ENCODE peak calls at places on chromosomes 1 and 21, in four cellular contexts. H is left ventricle myocardium inferior, J is heart right ventricle, I is colonic mucosa. Y is an unnamed sample.
A peak's percentile ranks its signal among the peaks of the same experiment; 100 is the strongest.

GRCh38 chr1:29441916-29442668 is 205.8 kb downstream of the PTPRU start:
- DNase-seq in H (no peak), J (no peak), I (no peak), Y (peak; percentile 37)

GRCh38 chr1:231748744-231749143 is 122.2 kb downstream of the DISC1 start:
- DNase-seq in H (no peak), J (no peak), I (peak; percentile 31), Y (no peak)

GRCh38 chr1:247298124-247298481 is 33.6 kb downstream of the ZNF496 start:
- DNase-seq in H (no peak), J (no peak), I (no peak), Y (no peak)

GRCh38 chr1:1213153-1213918 is 617 bp downstream of the TNFRSF4 start:
- DNase-seq in H (peak; percentile 15), J (no peak), I (no peak), Y (no peak)

GRCh38 chr1:203751051-203751450 is 13.9 kb upstream of the LAX1 start:
- DNase-seq in H (no peak), J (no peak), I (no peak), Y (no peak)

GRCh38 chr1:182668633-182669032 is 15.8 kb downstream of the RGS8 start:
- DNase-seq in H (no peak), J (no peak), I (no peak), Y (peak; percentile 53)

GRCh38 chr1:148166558-148167492 is 14.7 kb upstream of the NBPF11 start:
- DNase-seq in H (no peak), J (no peak), I (no peak), Y (peak; percentile 34)

GRCh38 chr1:175131100-175131499 is 61.5 kb downstream of the KIAA0040 start:
- DNase-seq in H (no peak), J (no peak), I (no peak), Y (peak; percentile 5)

GRCh38 chr21:45324430-45325205 is 36.9 kb upstream of the POFUT2 start:
- DNase-seq in H (peak; percentile 20), J (no peak), I (no peak), Y (peak; percentile 79)

GRCh38 chr1:29960906-29961675 is 724.8 kb downstream of the PTPRU start:
- DNase-seq in H (no peak), J (no peak), I (no peak), Y (peak; percentile 67)

GRCh38 chr1:62196091-62196690 is 1.5 kb downstream of the L1TD1 start:
- DNase-seq in H (no peak), J (no peak), I (no peak), Y (peak; percentile 62)

GRCh38 chr1:2135425-2135824 is 59.1 kb downstream of the FAAP20 start:
- DNase-seq in H (peak; percentile 77), J (peak; percentile 79), I (no peak), Y (no peak)

GRCh38 chr21:44872568-44873355 is 728 bp downstream of the PTTG1IP start:
- DNase-seq in H (peak; percentile 46), J (peak; percentile 46), I (peak; percentile 51), Y (peak; percentile 70)

GRCh38 chr1:185400057-185400456 is 83.0 kb upstream of the IVNS1ABP start:
- DNase-seq in H (no peak), J (no peak), I (no peak), Y (no peak)

GRCh38 chr1:88237026-88237425 is 447.0 kb upstream of the PKN2 start:
- DNase-seq in H (no peak), J (no peak), I (no peak), Y (no peak)

GRCh38 chr1:203290261-203291089 is 14.8 kb upstream of the BTG2 start:
- DNase-seq in H (peak; percentile 94), J (peak; percentile 96), I (peak; percentile 98), Y (peak; percentile 98)

GRCh38 chr1:235450886-235451457 is 53.3 kb downstream of the B3GALNT2 start:
- DNase-seq in H (no peak), J (no peak), I (no peak), Y (no peak)

GRCh38 chr1:29524285-29525065 is 288.2 kb downstream of the PTPRU start:
- DNase-seq in H (no peak), J (no peak), I (no peak), Y (peak; percentile 33)

GRCh38 chr1:52927219-52928082 is at the start of gene SCP2:
- DNase-seq in H (peak; percentile 88), J (peak; percentile 86), I (peak; percentile 86), Y (peak; percentile 91)

GRCh38 chr1:177948336-177948972 is 21.4 kb downstream of the SEC16B start:
- DNase-seq in H (peak; percentile 31), J (peak; percentile 46), I (peak; percentile 60), Y (peak; percentile 89)

GRCh38 chr1:186775031-186775430 is 53.7 kb upstream of the PLA2G4A start:
- DNase-seq in H (no peak), J (no peak), I (no peak), Y (no peak)

GRCh38 chr21:39350094-39351006 is 1.5 kb upstream of the HMGN1 start:
- DNase-seq in H (no peak), J (no peak), I (peak; percentile 22), Y (no peak)

GRCh38 chr1:40341509-40342380 is 24.7 kb upstream of the COL9A2 start:
- DNase-seq in H (no peak), J (no peak), I (no peak), Y (no peak)

GRCh38 chr21:20591294-20591693 is 406.9 kb upstream of the NCAM2 start:
- DNase-seq in H (no peak), J (no peak), I (no peak), Y (no peak)

GRCh38 chr1:58496042-58496441 is 50.5 kb downstream of the OMA1 start:
- DNase-seq in H (no peak), J (no peak), I (no peak), Y (no peak)

GRCh38 chr21:31750843-31751242 is 18.9 kb upstream of the SCAF4 start:
- DNase-seq in H (no peak), J (no peak), I (no peak), Y (no peak)

GRCh38 chr1:98965394-98965793 is 39.3 kb downstream of the PLPPR5 start:
- DNase-seq in H (no peak), J (no peak), I (no peak), Y (no peak)

GRCh38 chr1:181152892-181153633 is 64.6 kb downstream of the IER5 start:
- DNase-seq in H (peak; percentile 89), J (peak; percentile 92), I (peak; percentile 56), Y (peak; percentile 89)

GRCh38 chr1:160068231-160068630 is 1.7 kb downstream of the KCNJ10 start:
- DNase-seq in H (no peak), J (no peak), I (no peak), Y (no peak)

GRCh38 chr1:160064746-160065145 is 5.2 kb downstream of the KCNJ10 start:
- DNase-seq in H (no peak), J (no peak), I (no peak), Y (no peak)

GRCh38 chr1:160064164-160064563 is 5.8 kb downstream of the KCNJ10 start:
- DNase-seq in H (no peak), J (no peak), I (no peak), Y (no peak)

GRCh38 chr1:160069460-160070231 is at the start of gene KCNJ10:
- DNase-seq in H (no peak), J (no peak), I (no peak), Y (no peak)

DNA sequence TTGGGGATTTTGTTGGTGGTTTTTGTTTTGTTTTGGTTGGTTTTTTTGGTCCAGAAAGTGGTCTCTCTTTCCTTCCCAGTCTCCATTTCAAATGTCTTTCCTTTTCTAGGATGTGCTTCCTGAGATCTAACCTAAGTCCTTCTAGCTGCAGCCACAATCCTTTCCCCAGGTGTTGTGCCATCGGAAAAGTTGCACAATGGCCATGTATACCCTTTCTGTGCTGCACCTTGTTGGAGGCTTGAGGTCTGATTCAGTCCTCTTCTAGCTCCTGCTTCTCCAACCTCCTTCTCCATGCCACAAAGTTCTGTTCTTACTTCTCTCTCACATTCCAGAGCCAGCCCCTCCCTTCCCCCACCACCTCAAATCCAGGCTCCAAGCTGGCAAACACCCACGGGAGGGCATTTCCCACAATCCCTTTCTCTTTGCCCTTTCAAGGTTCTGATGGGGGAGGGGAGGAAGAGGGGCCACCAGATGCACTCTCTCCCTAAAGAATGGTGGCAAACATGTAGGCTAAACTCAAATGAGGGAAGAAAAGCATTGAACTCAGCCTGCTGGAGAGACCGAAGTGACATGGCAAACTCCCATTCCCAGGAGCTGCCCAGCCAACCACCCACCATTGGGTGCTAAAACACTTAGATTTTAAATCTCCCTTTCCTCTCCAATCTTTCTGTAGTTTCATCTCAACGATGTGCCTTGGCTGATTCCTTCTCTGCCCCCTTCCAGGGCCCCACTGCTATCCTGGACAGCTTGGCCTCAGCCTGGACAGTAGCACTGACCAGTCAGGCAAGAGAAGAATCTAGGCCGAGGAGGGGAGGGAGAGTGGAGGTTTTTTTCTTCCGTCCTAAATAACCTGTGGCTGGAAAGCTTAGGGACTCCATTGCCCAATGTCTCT is 2.9 kb downstream of the KCNJ10 start:
- DNase-seq in H (no peak), J (no peak), I (no peak), Y (no peak)
- H3K27me3 ChIP-seq in H (peaks cover 26% of the 10 kb centered on the region), J (no peaks in the 10 kb centered on the region), I (peaks cover 5% of the 10 kb centered on the region), Y (peaks cover 31% of the 10 kb centered on the region)

DNA sequence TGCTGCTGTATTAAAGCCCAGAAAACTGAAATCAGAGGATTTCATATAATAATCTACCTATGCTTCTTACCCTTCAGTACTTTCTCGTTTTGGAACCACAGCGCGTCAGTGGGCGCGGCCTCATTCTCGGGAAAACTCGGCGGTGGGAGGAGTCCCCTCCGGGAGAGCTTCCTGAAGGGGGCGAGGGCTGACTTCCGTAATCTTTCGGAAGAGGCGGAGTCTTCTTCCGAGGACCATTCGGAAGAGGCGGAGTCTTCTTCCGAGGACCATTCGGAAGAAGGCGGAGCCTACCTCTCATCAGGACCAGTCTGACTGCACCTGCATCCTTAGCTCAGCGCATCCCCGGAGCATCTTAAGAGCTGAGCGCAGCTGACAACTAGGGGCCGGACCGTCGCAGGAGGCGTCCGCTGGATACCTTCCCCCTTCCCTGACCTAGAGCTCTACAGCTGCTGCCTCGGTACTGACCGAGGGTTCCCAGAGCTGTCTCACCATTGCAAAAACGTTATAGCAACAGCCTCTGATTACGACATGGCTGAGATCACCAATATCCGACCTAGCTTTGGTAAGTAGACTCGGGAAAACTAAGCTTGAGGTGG is at the start of gene SYT11:
- DNase-seq in H (peak; percentile 95), J (peak; percentile 96), I (peak; percentile 97), Y (peak; percentile 98)
- TF ChIP-seq CTCF in H (peak; percentile 18), J (peak; percentile 11), I (no peak), Y (no peak)

GRCh38 chr1:159015440-159015909 is 5.8 kb downstream of the IFI16 start:
- DNase-seq in H (peak; percentile 35), J (peak; percentile 66), I (peak; percentile 64), Y (peak; percentile 47)

GRCh38 chr1:159014851-159015250 is 5.1 kb downstream of the IFI16 start:
- DNase-seq in H (no peak), J (no peak), I (no peak), Y (no peak)

GRCh38 chr1:159011701-159012100 is 2.0 kb downstream of the IFI16 start:
- DNase-seq in H (no peak), J (no peak), I (no peak), Y (no peak)

GRCh38 chr1:159012495-159012894 is 2.8 kb downstream of the IFI16 start:
- DNase-seq in H (no peak), J (peak; percentile 10), I (peak; percentile 42), Y (no peak)

DNA sequence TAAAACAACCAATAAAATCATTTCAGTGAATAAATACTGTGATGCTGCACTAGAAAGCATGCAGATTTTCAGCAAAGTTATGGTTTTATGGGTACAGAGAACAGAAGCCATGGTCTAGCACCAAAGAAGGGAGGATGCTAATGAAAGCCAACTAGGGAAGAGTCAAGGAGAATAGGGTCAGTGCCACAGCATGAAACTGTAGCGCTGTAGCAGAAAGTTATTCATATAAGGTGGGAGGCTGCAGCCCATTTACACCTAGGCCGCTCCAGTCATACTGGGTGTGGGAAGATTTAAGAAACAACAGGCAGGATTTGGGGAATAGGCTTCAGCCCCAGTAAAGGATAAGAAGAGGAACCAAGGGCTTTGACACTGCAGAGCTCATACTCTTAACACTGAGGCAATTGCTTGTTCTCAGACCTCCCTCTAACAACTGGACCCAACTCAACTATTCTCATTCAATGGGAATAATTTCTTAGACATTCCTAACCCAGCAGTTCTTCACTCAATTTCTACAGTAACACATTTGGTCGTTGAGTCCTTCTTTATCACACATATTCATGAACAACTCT is 4.4 kb downstream of the IFI16 start:
- DNase-seq in H (no peak), J (no peak), I (no peak), Y (no peak)
- H3K4me1 ChIP-seq in H (peaks cover 76% of the 10 kb centered on the region), J (peaks cover 56% of the 10 kb centered on the region), I (no peaks in the 10 kb centered on the region), Y (no peaks in the 10 kb centered on the region)

GRCh38 chr1:20375563-20375962 is 84.9 kb downstream of the VWA5B1 start:
- DNase-seq in H (no peak), J (no peak), I (no peak), Y (no peak)
- H3K27me3 ChIP-seq in H (peaks cover 99% of the 10 kb centered on the region), J (peaks cover 11% of the 10 kb centered on the region), I (no peaks in the 10 kb centered on the region), Y (peaks cover 92% of the 10 kb centered on the region)